ENCODE peak calls at places on chromosomes 1 and 21, in four cellular contexts. Y, O, C and V are unnamed samples.

GRCh38 chr1:62237361-62237760 is 42.7 kb downstream of the L1TD1 start:
- DNase-seq in Y (no peak), O (no peak), C (no peak), V (no peak)

GRCh38 chr1:162292422-162292849 is 84.2 kb downstream of the SPATA46 start:
- DNase-seq in O (no peak), Y (no peak), C (no peak), V (no peak)

GRCh38 chr1:41504126-41505035 is 19.9 kb upstream of the EDN2 start:
- DNase-seq in Y (no peak), C (no peak), O (no peak), V (no peak)

GRCh38 chr1:219058891-219059820 is 114.5 kb upstream of the LYPLAL1 start:
- DNase-seq in O (no peak), Y (no peak), C (no peak), V (no peak)

GRCh38 chr1:159000627-159001026 is 9.1 kb upstream of the IFI16 start:
- DNase-seq in C (peak; percentile 95), O (no peak), Y (peak; percentile 95), V (peak; percentile 91)

GRCh38 chr21:38486705-38487104 is 11.6 kb downstream of the ERG start:
- DNase-seq in C (no peak), O (no peak), Y (no peak), V (no peak)

GRCh38 chr1:17335821-17336718 is 28.1 kb downstream of the PADI4 start:
- DNase-seq in Y (peak; percentile 45), O (peak; percentile 40), C (peak; percentile 63), V (peak; percentile 58)

GRCh38 chr1:36457691-36458090 is 6.5 kb downstream of the MRPS15 start:
- DNase-seq in C (no peak), O (no peak), Y (no peak), V (no peak)

GRCh38 chr1:63663301-63663700 is 70.1 kb downstream of the PGM1 start:
- DNase-seq in O (peak; percentile 54), C (no peak), Y (no peak), V (no peak)

GRCh38 chr1:66438062-66438970 is 95.6 kb upstream of the SGIP1 start:
- DNase-seq in O (no peak), C (no peak), Y (no peak), V (no peak)

GRCh38 chr1:199857103-199857502 is 170.4 kb upstream of the NR5A2 start:
- DNase-seq in C (no peak), O (no peak), Y (no peak), V (no peak)

GRCh38 chr1:35573198-35573775 is at the start of gene TFAP2E:
- DNase-seq in Y (peak; percentile 25), O (peak; percentile 66), C (peak; percentile 65), V (no peak)

GRCh38 chr1:206854401-206855129 is 10.9 kb upstream of the IL20 start:
- DNase-seq in C (no peak), Y (no peak), O (no peak), V (no peak)

GRCh38 chr1:63073530-63074306 is 248.6 kb upstream of the FOXD3 start:
- DNase-seq in C (no peak), Y (peak; percentile 7), O (no peak), V (no peak)

GRCh38 chr1:9892563-9893528 is 17.2 kb downstream of the CTNNBIP1 start:
- DNase-seq in C (no peak), Y (no peak), O (no peak), V (no peak)

GRCh38 chr1:77899647-77900320 is 11.4 kb downstream of the NEXN start:
- DNase-seq in C (no peak), Y (no peak), O (no peak), V (no peak)

GRCh38 chr1:57403201-57403600 is 20.7 kb downstream of the DAB1 start:
- DNase-seq in O (no peak), C (no peak), Y (no peak), V (no peak)

GRCh38 chr1:102595106-102595505 is 513.2 kb downstream of the COL11A1 start:
- DNase-seq in C (no peak), O (no peak), Y (no peak), V (no peak)

GRCh38 chr1:7223334-7224080 is 438.3 kb downstream of the CAMTA1 start:
- DNase-seq in O (peak; percentile 64), C (no peak), Y (no peak), V (no peak)
- TF ChIP-seq EP300 in O (no peak), C (no peak), Y (no peak), V (no peak)

DNA sequence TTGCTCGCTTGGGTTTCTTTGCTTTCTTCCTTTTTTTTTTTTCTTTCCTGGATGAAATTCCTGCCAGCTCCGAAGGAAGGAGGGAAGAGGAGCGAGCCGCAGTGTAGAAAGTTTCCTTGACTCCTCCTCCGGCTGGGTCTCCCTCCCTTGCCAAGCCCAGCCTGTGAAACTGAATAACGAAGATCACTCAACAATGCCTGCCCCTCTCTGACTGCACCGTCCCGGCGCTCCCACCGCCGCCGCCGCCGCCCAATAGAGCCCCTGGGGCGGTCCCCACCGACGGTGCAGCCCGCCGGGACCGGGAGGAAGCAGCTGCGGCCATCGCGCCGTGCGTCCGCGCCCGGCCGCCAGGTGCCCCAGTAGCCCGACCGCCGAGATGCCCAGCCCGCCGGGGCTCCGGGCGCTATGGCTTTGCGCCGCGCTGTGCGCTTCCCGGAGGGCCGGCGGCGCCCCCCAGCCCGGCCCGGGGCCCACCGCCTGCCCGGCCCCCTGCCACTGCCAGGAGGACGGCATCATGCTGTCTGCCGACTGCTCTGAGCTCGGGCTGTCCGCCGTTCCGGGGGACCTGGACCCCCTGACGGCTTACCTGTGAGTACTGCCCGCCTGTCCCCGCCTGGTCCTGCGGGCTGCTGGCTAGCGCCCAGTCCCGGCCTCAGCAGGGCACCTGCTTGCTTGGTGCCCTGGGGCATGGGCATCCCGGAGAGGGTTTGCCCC is at the start of gene LGR6:
- DNase-seq in Y (no peak), O (no peak), C (no peak), V (no peak)
- TF ChIP-seq CTCF in Y (no peak), O (no peak), C (peak; percentile 10), V (no peak)

DNA sequence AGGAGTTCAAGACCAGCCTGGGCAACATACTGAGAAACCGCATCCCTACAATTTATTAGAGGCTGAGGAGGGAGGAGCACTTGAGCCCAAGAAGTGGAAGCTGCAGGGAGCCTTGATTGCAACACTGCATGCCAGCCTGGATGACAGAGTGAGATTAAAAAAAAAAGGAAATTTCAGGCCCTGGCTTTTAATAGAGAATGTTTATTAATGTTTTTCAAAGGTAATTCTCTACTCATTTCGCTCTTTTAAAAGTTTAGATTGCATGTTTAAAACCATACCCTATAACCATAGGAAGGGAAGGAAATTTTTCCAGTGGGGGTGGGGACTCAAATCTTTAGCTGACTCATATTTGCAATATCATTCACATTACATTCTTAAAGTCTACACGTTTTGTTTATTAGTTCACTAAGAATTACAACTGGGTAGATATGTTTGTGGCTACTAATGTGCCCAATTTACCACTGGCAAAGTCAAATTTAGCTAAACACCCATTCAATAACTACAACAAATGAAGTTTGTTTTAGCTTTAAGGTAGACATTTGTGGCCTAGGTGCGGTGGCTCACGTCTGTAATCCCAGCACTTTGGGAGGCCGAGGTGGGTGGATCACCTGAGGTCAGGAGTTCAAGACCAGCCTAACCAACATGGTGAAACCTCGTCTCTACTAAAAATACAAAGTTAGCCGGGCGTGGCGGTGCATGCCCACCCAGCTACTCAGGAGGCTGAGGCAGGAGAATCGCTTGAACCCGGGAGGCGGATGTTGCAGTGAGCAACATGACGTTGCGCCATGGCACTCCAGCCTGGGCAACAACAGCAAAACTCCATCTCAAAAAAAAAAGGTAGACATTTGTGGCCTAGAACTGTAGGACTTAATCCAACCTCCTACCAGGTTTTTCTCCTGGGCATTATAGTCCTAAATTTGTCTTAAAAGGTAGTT is 5.0 kb downstream of the KDM5B start:
- DNase-seq in C (no peak), Y (no peak), O (no peak), V (no peak)
- TF ChIP-seq EP300 in C (no peak), Y (no peak), O (no peak), V (no peak)

DNA sequence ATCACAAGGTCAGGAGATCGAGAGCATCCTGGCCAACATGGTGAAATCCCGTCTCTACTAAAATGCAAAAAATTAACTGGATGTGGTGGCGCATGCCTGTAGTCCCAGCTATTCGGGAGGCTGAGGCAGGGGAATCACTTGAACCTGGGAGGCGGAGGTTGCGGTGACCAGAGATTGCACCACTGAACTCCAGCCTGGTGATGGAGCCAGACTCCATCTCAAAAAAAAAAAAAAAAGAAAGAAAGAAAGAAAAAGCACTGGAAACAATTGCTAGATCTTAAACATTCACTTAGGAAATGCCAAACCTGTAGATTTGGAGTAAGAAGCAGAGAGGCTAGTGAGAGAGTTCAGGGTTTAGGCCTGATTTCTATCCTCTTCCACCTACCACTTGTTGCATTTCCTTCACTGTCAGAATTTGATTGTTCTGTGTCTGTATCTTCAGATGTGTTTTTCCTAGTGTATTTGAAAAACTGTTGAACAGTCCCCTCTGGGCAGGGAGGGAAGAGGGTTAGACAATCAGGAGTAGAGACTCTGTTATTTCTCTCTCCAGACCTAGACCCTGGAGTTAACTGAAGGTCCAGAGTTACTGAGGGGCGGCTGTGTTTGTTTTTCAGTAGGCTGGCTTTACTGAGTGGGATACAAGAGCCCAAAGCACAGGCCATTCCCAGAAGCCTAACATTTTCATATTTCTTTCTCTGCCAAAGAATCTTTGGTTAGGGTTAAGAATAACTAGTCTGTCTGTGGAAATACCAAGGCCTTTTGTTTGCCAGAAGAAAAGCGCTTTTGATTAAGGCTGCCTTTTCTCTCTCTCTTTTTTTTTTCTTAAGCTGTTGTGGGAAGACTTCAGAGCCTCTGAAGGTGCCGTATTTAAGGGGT is 31.1 kb upstream of the MACF1 start:
- DNase-seq in C (no peak), Y (no peak), O (no peak), V (no peak)
- TF ChIP-seq CTCF in C (no peak), Y (peak; percentile 10), O (no peak), V (no peak)

GRCh38 chr1:21576031-21576797 is 67.0 kb downstream of the ALPL start:
- DNase-seq in O (no peak), Y (no peak), C (no peak), V (no peak)

GRCh38 chr1:21573475-21573874 is 64.3 kb downstream of the ALPL start:
- DNase-seq in Y (no peak), O (no peak), C (no peak), V (no peak)

GRCh38 chr1:21573971-21574458 is 64.8 kb downstream of the ALPL start:
- DNase-seq in C (no peak), Y (peak; percentile 53), O (peak; percentile 39), V (peak; percentile 79)

GRCh38 chr1:21575351-21575942 is 66.2 kb downstream of the ALPL start:
- DNase-seq in C (no peak), Y (no peak), O (no peak), V (no peak)

GRCh38 chr1:21574464-21575151 is 65.4 kb downstream of the ALPL start:
- DNase-seq in C (no peak), O (no peak), Y (no peak), V (peak; percentile 33)
- TF ChIP-seq EP300 in C (no peak), O (no peak), Y (no peak), V (no peak)

GRCh38 chr1:32127780-32128179 is 19.9 kb downstream of the KPNA6 start:
- DNase-seq in O (no peak), Y (no peak), C (no peak), V (no peak)
- TF ChIP-seq CTCF in O (no peak), Y (no peak), C (no peak), V (no peak)